ENCODE peak calls at places on chromosomes 4 and X, in four cellular contexts. D is GM23338, T is IMR-90, L is fibroblast of lung. X is an unnamed sample. For H4K20me1, the result is how much of the 10 kb centered on the place peaks cover.

GRCh38 chr4:26484032-26484515 is 6.2 kb downstream of the CCKAR start:
- DNase-seq in D (no peak), L (no peak), T (peak), X (no peak)

GRCh38 chr4:157220026-157220881 is at the start of gene GRIA2:
- DNase-seq in T (peak), D (peak), L (peak), X (peak)

GRCh38 chrX:102627640-102628039 is 23.6 kb upstream of the GPRASP1 start:
- DNase-seq in L (no peak), T (no peak), D (no peak), X (no peak)

GRCh38 chr4:142960134-142960533 is 114.0 kb upstream of the INPP4B start:
- DNase-seq in D (no peak), T (no peak), L (peak), X (no peak)

GRCh38 chr4:26452565-26453531 is 37.4 kb downstream of the CCKAR start:
- DNase-seq in D (peak), L (no peak), T (no peak), X (no peak)

GRCh38 chrX:10326578-10326977 is 169.8 kb downstream of the CLCN4 start:
- DNase-seq in T (peak), D (no peak), L (peak), X (no peak)

GRCh38 chrX:109797311-109797975 is 64.4 kb upstream of the ACSL4 start:
- DNase-seq in L (peak), T (no peak), D (no peak), X (peak)

GRCh38 chr4:96698891-96699290 is 859.0 kb downstream of the PDHA2 start:
- DNase-seq in L (no peak), T (no peak), D (no peak), X (no peak)

GRCh38 chr4:57094482-57095223 is 15.5 kb downstream of the IGFBP7 start:
- DNase-seq in T (peak), D (no peak), L (no peak), X (peak)

GRCh38 chr4:3079694-3080123 is 5.2 kb downstream of the HTT start:
- DNase-seq in D (no peak), L (no peak), T (no peak), X (no peak)

GRCh38 chr4:113639311-113639710 is 122.2 kb downstream of the CAMK2D start:
- DNase-seq in T (no peak), L (no peak), D (no peak), X (no peak)

GRCh38 chrX:96183843-96184242 is 500.8 kb upstream of the DIAPH2 start:
- DNase-seq in L (peak), T (peak), D (peak), X (no peak)

GRCh38 chr4:158722291-158722916 is 792 bp downstream of the PPID start:
- DNase-seq in L (peak), D (peak), T (peak), X (peak)

GRCh38 chr4:186942745-186943606 is 219.3 kb upstream of the FAT1 start:
- DNase-seq in L (peak), T (peak), D (no peak), X (no peak)

GRCh38 chr4:137451150-137451850 is 81.0 kb downstream of the PCDH18 start:
- DNase-seq in D (peak), T (no peak), L (no peak), X (no peak)

DNA sequence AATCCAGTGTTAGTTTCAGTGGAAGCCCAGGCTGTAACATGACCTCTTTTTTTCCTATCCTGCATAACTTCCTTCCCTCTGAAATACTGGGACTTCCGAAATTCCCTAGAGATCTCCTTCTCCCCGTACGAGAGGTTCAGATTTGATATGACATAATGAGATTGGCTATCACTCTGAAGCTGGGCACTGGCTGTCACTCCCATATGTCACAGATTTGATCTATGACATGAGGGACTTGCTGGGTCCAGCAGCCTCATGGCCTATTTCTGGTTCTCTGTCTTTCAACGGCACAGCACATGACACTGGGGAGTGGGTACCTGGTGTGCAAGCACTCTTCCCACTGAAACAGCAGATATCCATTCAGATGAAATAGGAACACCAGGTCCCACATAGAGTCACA is 36.7 kb downstream of the PF4 start:
- DNase-seq in T (no peak), L (no peak), D (peak), X (no peak)
- H4K20me1 ChIP-seq in T (under half), L (under half), D (under half), X (under half)

DNA sequence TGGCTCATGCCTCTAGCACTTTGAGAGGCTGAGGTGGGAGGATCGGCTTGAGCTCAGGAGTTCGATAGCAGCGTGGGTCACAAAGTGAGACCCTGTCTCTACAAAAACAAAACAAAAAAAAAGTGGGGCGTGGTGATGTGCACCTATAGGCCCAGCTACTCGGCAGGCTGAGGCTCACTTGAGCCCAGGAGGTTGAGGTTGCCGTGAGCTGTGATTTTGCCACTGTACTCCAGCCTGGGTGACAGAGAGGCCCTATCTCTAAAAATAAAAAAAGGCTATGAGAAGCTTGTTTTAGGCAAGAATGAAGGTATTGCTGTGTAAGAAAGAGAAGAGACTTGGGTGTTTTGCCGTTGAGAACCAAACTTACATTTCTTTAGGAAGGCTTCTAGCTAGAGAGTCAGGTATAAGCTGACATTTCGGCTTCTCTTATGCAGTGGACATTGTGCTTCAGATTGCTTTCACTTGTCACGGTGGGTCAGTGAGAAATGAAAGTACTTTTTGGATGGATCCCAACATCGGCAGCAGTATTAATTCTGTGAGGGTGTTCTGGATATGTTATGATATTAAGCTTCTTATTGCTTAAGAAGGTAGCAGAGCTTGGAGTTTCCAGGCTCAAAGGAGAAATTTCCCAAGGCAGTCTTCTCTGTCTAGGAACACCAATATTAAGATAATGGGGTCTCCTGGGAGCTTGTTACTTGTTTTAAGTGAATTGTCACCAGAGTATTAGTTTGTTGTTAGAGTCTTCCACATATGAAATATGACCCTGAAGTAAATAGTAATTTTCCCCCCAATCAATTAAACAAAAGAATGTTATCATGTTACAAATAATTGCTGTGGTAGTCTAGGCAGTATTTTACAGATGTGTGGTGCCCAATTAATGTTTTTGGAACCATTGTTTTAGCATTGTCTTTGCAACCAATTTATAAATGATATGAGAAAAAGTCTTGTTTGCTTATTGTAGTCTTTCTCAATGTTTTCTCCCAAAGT is 17.6 kb downstream of the TMEM131L start:
- DNase-seq in T (peak), D (no peak), L (peak), X (no peak)
- H4K20me1 ChIP-seq in T (under half), D (under half), L (under half), X (under half)

DNA sequence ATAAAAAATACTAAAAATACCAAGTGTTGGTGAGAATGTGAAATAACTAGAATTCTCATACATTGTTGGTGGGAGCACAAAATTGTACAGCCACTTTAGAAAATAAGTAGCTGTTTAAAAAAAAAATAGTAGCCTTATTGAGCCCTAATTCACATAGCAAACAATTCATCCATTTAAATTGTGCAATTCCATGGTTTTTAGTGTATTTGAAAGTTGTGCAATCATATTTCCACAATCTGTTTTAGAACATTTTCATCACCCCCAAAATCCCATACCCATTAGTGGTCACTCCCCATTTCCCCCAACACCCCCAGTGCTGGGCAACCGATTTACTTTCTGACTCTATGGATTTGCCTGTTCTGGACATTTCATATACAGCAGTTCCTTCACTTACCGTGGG is 37.1 kb downstream of the STX18 start:
- DNase-seq in T (no peak), L (no peak), D (no peak), X (no peak)
- H4K20me1 ChIP-seq in T (under half), L (under half), D (under half), X (under half)

GRCh38 chr4:8472689-8473197 is 32.2 kb downstream of the TRMT44 start:
- DNase-seq in T (peak), D (no peak), L (peak), X (no peak)
- H4K20me1 ChIP-seq in T (under half), D (under half), L (under half), X (under half)

X was measured in mammary epithelial cell.